ENCODE peak calls at places on chromosomes 13 and 19, in six cellular contexts. C, G, B, V, M and X are unnamed samples.

GRCh38 chr19:4362871-4363545 is 19.6 kb downstream of the MPND start:
- DNase-seq in V (no peak), M (no peak), B (no peak), G (no peak), C (no peak), X (no peak)

GRCh38 chr19:991174-991931 is 7.2 kb downstream of the WDR18 start:
- DNase-seq in B (no peak), M (no peak), C (peak), G (peak), V (no peak), X (peak)

GRCh38 chr19:35738887-35739229 is 3.4 kb downstream of the IGFLR1 start:
- DNase-seq in B (no peak), M (no peak), G (no peak), C (no peak), V (no peak), X (no peak)

GRCh38 chr13:23988546-23989122 is 91.3 kb upstream of the C1QTNF9B start:
- DNase-seq in M (no peak), B (no peak), V (no peak), G (peak), C (no peak), X (no peak)

GRCh38 chr19:10566658-10567410 is 1.0 kb upstream of the KRI1 start:
- DNase-seq in B (no peak), V (no peak), M (no peak), G (no peak), C (peak), X (no peak)

GRCh38 chr19:10061717-10062310 is 24.3 kb upstream of the SHFL start:
- DNase-seq in G (no peak), C (peak), M (no peak), B (no peak), V (no peak), X (peak)

GRCh38 chr19:39949026-39949747 is 14.8 kb upstream of the FCGBP start:
- DNase-seq in V (no peak), G (no peak), C (no peak), M (peak), B (no peak), X (no peak)

GRCh38 chr13:80072231-80072630 is 268.7 kb downstream of the SPRY2 start:
- DNase-seq in G (no peak), V (no peak), C (no peak), M (no peak), B (no peak), X (no peak)

GRCh38 chr19:22882797-22883196 is 50.7 kb downstream of the ZNF723 start:
- DNase-seq in M (no peak), V (no peak), C (no peak), B (no peak), G (peak), X (peak)

GRCh38 chr13:34696296-34696695 is 245.8 kb upstream of the NBEA start:
- DNase-seq in V (no peak), M (no peak), G (no peak), B (no peak), C (no peak), X (no peak)

GRCh38 chr19:46495789-46496099 is at the start of gene PNMA8B:
- DNase-seq in M (no peak), B (peak), C (peak), G (peak), V (no peak), X (peak)

GRCh38 chr13:80134360-80134759 is 206.6 kb downstream of the SPRY2 start:
- DNase-seq in M (no peak), V (no peak), C (no peak), G (no peak), B (no peak), X (no peak)

GRCh38 chr13:111411186-111411858 is 90.9 kb downstream of the TEX29 start:
- DNase-seq in B (peak), G (no peak), C (no peak), M (no peak), V (no peak), X (no peak)

GRCh38 chr13:42279080-42279479 is 7.1 kb downstream of the AKAP11 start:
- DNase-seq in B (no peak), M (no peak), G (no peak), V (no peak), C (no peak), X (no peak)

GRCh38 chr13:29964181-29964845 is 113.9 kb upstream of the UBL3 start:
- DNase-seq in M (no peak), B (no peak), G (no peak), V (no peak), C (no peak), X (no peak)

GRCh38 chr13:98260357-98261164 is 83.5 kb upstream of the RNF113B start:
- DNase-seq in M (no peak), V (no peak), G (no peak), B (no peak), C (no peak), X (no peak)

GRCh38 chr19:17500447-17501198 is 10.8 kb upstream of the PGLS start:
- DNase-seq in M (no peak), C (no peak), V (no peak), G (no peak), B (no peak), X (no peak)

GRCh38 chr19:54364775-54365257 is at the start of gene LAIR1:
- DNase-seq in M (no peak), C (peak), G (no peak), B (peak), V (no peak), X (no peak)

GRCh38 chr13:77980592-77980991 is 62.0 kb upstream of the EDNRB start:
- DNase-seq in V (peak), G (peak), B (no peak), C (no peak), M (no peak), X (peak)

GRCh38 chr13:107234315-107234714 is 666.4 kb upstream of the ARGLU1 start:
- DNase-seq in M (no peak), V (no peak), C (no peak), G (no peak), B (no peak), X (no peak)

GRCh38 chr19:728011-728410 is 19.3 kb downstream of the PALM start:
- DNase-seq in C (peak), G (no peak), V (no peak), B (no peak), M (peak), X (no peak)

GRCh38 chr19:38653028-38653571 is 5.7 kb downstream of the ACTN4 start:
- DNase-seq in G (peak), M (no peak), C (no peak), B (no peak), V (no peak), X (no peak)

GRCh38 chr19:38209671-38210457 is 14.2 kb downstream of the DPF1 start:
- DNase-seq in C (peak), B (peak), G (peak), V (no peak), M (peak), X (no peak)

GRCh38 chr13:37968555-37968954 is 99.0 kb upstream of the TRPC4 start:
- DNase-seq in B (no peak), C (no peak), M (no peak), V (no peak), G (no peak), X (no peak)

GRCh38 chr19:54478677-54479266 is 5.7 kb upstream of the CDC42EP5 start:
- DNase-seq in M (no peak), V (no peak), G (peak), C (no peak), B (no peak), X (no peak)

GRCh38 chr19:55836340-55836739 is at the start of gene NLRP4:
- DNase-seq in M (no peak), C (no peak), B (no peak), G (no peak), V (no peak), X (no peak)
- H3K4me3 ChIP-seq in M (no peak), C (no peak), B (no peak), G (no peak), V (no peak), X (no peak)

DNA sequence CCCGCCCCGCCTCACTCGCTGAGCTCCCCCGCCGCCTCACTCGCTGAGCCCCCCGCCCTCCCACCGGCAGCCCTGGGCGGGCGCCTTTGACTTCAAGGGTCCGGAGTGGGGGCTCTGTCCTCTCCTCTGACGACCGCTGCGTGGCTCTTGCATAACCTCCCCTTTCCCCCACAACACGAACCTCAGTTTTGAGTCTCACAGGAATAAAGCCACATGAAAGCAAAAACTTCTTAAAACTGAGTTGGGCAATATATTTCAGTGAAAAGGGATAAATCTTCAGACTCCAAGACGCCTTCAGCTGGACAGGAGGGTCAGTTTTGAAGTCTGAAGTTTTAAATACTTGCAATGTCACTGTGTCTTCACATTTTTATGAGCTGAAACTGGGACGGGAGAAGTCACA is 70.6 kb upstream of the C13orf46 start:
- DNase-seq in G (peak), V (no peak), C (peak), M (no peak), B (no peak), X (no peak)
- H3K27ac ChIP-seq in G (peak), V (peak), C (no peak), M (no peak), B (no peak), X (no peak)

GRCh38 chr19:15199219-15199651 is 1.6 kb downstream of the NOTCH3 start:
- DNase-seq in G (no peak), V (no peak), C (no peak), M (no peak), B (no peak), X (no peak)

GRCh38 chr19:15198006-15198356 is 2.8 kb downstream of the NOTCH3 start:
- DNase-seq in M (no peak), B (no peak), V (no peak), G (no peak), C (no peak), X (no peak)

GRCh38 chr19:15199652-15200574 is 882 bp downstream of the NOTCH3 start:
- DNase-seq in V (no peak), B (no peak), G (peak), M (no peak), C (no peak), X (no peak)

GRCh38 chr19:15200575-15201364 is at the start of gene NOTCH3:
- DNase-seq in M (no peak), G (no peak), C (no peak), V (no peak), B (no peak), X (no peak)

GRCh38 chr19:15201374-15202023 is 704 bp upstream of the NOTCH3 start:
- DNase-seq in G (no peak), M (no peak), C (no peak), V (no peak), B (no peak), X (no peak)
- H3K4me3 ChIP-seq in G (peak), M (no peak), C (peak), V (peak), B (peak), X (peak)

DNA sequence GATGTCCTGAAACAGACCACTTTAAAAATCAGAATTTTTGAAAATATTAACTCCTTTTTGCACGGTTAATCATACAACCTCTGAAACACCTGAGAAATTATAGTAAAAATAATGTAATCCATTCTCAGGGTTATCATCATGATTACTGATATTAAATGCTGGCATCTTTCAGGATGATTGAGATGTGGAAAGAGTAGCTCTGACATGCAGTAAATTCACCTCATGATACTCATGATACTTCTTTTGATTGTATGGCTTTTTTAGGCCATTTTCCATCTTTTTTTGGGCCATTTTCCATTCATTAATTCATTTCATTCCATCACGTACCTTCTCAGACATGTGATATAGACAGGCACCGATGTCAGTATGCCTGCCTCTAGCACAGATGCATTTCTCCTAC is 85.1 kb downstream of the FGF14 start:
- DNase-seq in M (no peak), C (no peak), V (no peak), B (no peak), G (no peak), X (no peak)
- H3K27ac ChIP-seq in M (no peak), C (no peak), V (no peak), B (no peak), G (no peak), X (no peak)

GRCh38 chr13:44573790-44574465 is 2.2 kb downstream of the TSC22D1 start:
- DNase-seq in G (peak), V (no peak), B (no peak), C (peak), M (no peak), X (peak)
- H3K4me3 ChIP-seq in G (peak), V (peak), B (peak), C (peak), M (no peak), X (peak)

GRCh38 chr13:102558029-102558428 is 38.8 kb upstream of the TPP2 start:
- DNase-seq in B (no peak), C (no peak), G (no peak), M (no peak), V (no peak), X (no peak)
- H3K27ac ChIP-seq in B (no peak), C (no peak), G (no peak), M (no peak), V (no peak), X (no peak)